ENCODE peak calls at places on chromosome 13, in five cellular contexts. I is uterus, A is NB4, K is endothelial cell of umbilical vein, N is HCT116. O is an unnamed sample.
A peak's percentile ranks its signal among the peaks of the same experiment; 100 is the strongest.

GRCh38 chr13:98769736-98770135 is 17.3 kb upstream of the SLC15A1 start:
- DNase-seq in I (no peak), A (no peak), K (no peak), N (no peak), O (no peak)

GRCh38 chr13:49610176-49610575 is 18.1 kb upstream of the ARL11 start:
- DNase-seq in I (no peak), A (no peak), K (no peak), N (no peak), O (no peak)

GRCh38 chr13:98775844-98776598 is 23.5 kb upstream of the SLC15A1 start:
- DNase-seq in I (no peak), A (no peak), K (no peak), N (peak; percentile 88), O (peak; percentile 100)

GRCh38 chr13:83753912-83754624 is 128.2 kb downstream of the SLITRK1 start:
- DNase-seq in I (no peak), A (no peak), K (no peak), N (no peak), O (no peak)

GRCh38 chr13:113584870-113585671 is 518 bp downstream of the TFDP1 start:
- DNase-seq in I (peak; percentile 13), A (peak; percentile 64), K (no peak), N (no peak), O (peak; percentile 67)

GRCh38 chr13:114124921-114125320 is 7.5 kb downstream of the RASA3 start:
- DNase-seq in I (no peak), A (peak; percentile 84), K (no peak), N (no peak), O (peak; percentile 80)

GRCh38 chr13:71374471-71375041 is 492.4 kb downstream of the DACH1 start:
- DNase-seq in I (no peak), A (no peak), K (no peak), N (no peak), O (no peak)

GRCh38 chr13:109938255-109938936 is 152.0 kb upstream of the IRS2 start:
- DNase-seq in I (no peak), A (no peak), K (no peak), N (no peak), O (no peak)

GRCh38 chr13:106496072-106496997 is 39.1 kb downstream of the EFNB2 start:
- DNase-seq in I (no peak), A (no peak), K (peak; percentile 99), N (no peak), O (no peak)

GRCh38 chr13:26584713-26585112 is 27.2 kb downstream of the WASF3 start:
- DNase-seq in I (no peak), A (no peak), K (peak; percentile 96), N (no peak), O (no peak)

GRCh38 chr13:34933349-34933748 is 8.7 kb upstream of the NBEA start:
- DNase-seq in I (no peak), A (no peak), K (no peak), N (no peak), O (no peak)

GRCh38 chr13:28657784-28658538 is 969 bp upstream of the POMP start:
- DNase-seq in I (no peak), A (peak; percentile 62), K (peak; percentile 56), N (no peak), O (no peak)

GRCh38 chr13:24725379-24725778 is 38.6 kb upstream of the RNF17 start:
- DNase-seq in I (no peak), A (no peak), K (no peak), N (no peak), O (no peak)

GRCh38 chr13:95301135-95301946 is at the start of gene ABCC4:
- DNase-seq in I (peak; percentile 70), A (peak; percentile 79), K (peak; percentile 72), N (peak; percentile 53), O (peak; percentile 93)

GRCh38 chr13:112112534-112113276 is 45.8 kb downstream of the SOX1 start:
- DNase-seq in I (no peak), A (no peak), K (no peak), N (no peak), O (no peak)

GRCh38 chr13:76854894-76855293 is 31.3 kb downstream of the KCTD12 start:
- DNase-seq in I (no peak), A (no peak), K (no peak), N (no peak), O (no peak)

GRCh38 chr13:91359071-91359470 is 11.6 kb downstream of the MIR17HG start:
- DNase-seq in I (no peak), A (no peak), K (no peak), N (no peak), O (no peak)

GRCh38 chr13:109672545-109672944 is 113.8 kb downstream of the IRS2 start:
- DNase-seq in I (no peak), A (no peak), K (no peak), N (no peak), O (no peak)

GRCh38 chr13:36837354-36838092 is 18.5 kb downstream of the RFXAP start:
- DNase-seq in I (no peak), A (no peak), K (no peak), N (no peak), O (no peak)

GRCh38 chr13:107367258-107367657 is 799.3 kb upstream of the ARGLU1 start:
- DNase-seq in I (no peak), A (no peak), K (peak; percentile 60), N (no peak), O (no peak)

GRCh38 chr13:80361883-80362327 is 21.0 kb upstream of the SPRY2 start:
- DNase-seq in I (no peak), A (peak; percentile 71), K (peak; percentile 22), N (no peak), O (no peak)

GRCh38 chr13:110828705-110829104 is 86.2 kb downstream of the ANKRD10 start:
- DNase-seq in I (no peak), A (no peak), K (no peak), N (no peak), O (no peak)

GRCh38 chr13:105587786-105588185 is 947.7 kb downstream of the EFNB2 start:
- DNase-seq in I (no peak), A (no peak), K (no peak), N (peak; percentile 66), O (peak; percentile 55)

GRCh38 chr13:38947049-38947448 is 43.6 kb downstream of the STOML3 start:
- DNase-seq in I (no peak), A (no peak), K (no peak), N (no peak), O (no peak)

GRCh38 chr13:73040479-73040878 is 18.3 kb upstream of the KLF5 start:
- DNase-seq in I (no peak), A (no peak), K (no peak), N (no peak), O (no peak)

GRCh38 chr13:48783181-48783630 is 129.5 kb downstream of the CYSLTR2 start:
- DNase-seq in I (no peak), A (peak; percentile 96), K (peak; percentile 34), N (no peak), O (no peak)

GRCh38 chr13:98450495-98451167 is 126.3 kb downstream of the STK24 start:
- DNase-seq in I (no peak), A (peak; percentile 24), K (no peak), N (no peak), O (no peak)

GRCh38 chr13:50127726-50128291 is 112.6 kb downstream of the KCNRG start:
- DNase-seq in I (no peak), A (no peak), K (no peak), N (no peak), O (no peak)

GRCh38 chr13:75294110-75294509 is 187.9 kb downstream of the TBC1D4 start:
- DNase-seq in I (no peak), A (no peak), K (peak; percentile 11), N (no peak), O (no peak)

GRCh38 chr13:44364019-44364418 is 9.6 kb upstream of the SERP2 start:
- DNase-seq in I (no peak), A (no peak), K (no peak), N (no peak), O (no peak)

GRCh38 chr13:30529085-30529815 is 63.5 kb upstream of the HMGB1 start:
- DNase-seq in I (no peak), A (no peak), K (no peak), N (no peak), O (no peak)
- TF ChIP-seq POLR2A in I (no peak), A (no peak), K (no peak), N (no peak), O (no peak)

GRCh38 chr13:30855569-30855968 is 50.5 kb upstream of the MEDAG start:
- DNase-seq in I (no peak), A (no peak), K (no peak), N (no peak), O (no peak)

GRCh38 chr13:30856004-30856790 is 49.9 kb upstream of the MEDAG start:
- DNase-seq in I (no peak), A (no peak), K (no peak), N (no peak), O (no peak)

GRCh38 chr13:30857636-30858035 is 48.4 kb upstream of the MEDAG start:
- DNase-seq in I (no peak), A (no peak), K (no peak), N (no peak), O (no peak)

GRCh38 chr13:30859326-30859725 is 46.7 kb upstream of the MEDAG start:
- DNase-seq in I (no peak), A (no peak), K (peak; percentile 60), N (no peak), O (no peak)

GRCh38 chr13:30857018-30857417 is 49.1 kb upstream of the MEDAG start:
- DNase-seq in I (no peak), A (no peak), K (no peak), N (no peak), O (no peak)
- TF ChIP-seq POLR2A in I (no peak), A (no peak), K (no peak), N (no peak), O (no peak)

DNA sequence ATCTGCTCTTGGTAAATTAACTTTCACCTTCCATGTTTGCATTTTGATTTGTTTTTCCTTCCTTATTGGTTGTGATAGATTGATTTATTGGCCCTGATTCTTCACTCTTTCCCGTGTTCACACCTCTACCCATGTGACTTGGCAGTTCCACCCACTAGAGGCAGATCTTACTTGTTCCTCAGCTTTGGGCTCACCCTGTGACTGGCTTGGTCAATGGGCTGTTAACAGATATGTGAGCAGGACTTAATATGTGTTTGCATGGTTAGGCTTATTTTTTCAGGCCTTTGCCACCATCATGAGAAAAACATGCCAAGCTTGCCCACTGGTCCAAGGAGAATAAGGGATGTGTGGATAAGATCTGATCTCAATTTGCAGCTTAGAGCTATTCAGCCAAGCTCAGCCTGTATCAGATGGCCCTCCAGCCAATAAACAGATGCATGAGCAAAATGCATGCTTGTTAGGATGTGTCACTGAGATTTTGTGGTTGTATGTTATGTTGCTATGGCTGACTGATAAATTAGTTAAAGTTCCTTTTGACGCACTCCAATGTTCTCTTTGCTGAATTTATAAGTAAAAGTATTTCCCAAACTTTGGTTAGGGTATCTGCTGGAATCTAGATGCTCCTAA is 48.0 kb downstream of the RGCC start:
- DNase-seq in I (no peak), A (no peak), K (no peak), N (no peak), O (peak; percentile 14)
- TF ChIP-seq POLR2A in I (no peak), A (no peak), K (no peak), N (no peak), O (no peak)

GRCh38 chr13:67238861-67239260 is 8.7 kb upstream of the PCDH9 start:
- DNase-seq in I (no peak), A (no peak), K (no peak), N (no peak), O (no peak)

GRCh38 chr13:67232384-67232783 is 2.2 kb upstream of the PCDH9 start:
- DNase-seq in I (no peak), A (no peak), K (no peak), N (no peak), O (no peak)

GRCh38 chr13:67238277-67238859 is 8.2 kb upstream of the PCDH9 start:
- DNase-seq in I (no peak), A (peak; percentile 37), K (peak; percentile 48), N (peak; percentile 4), O (no peak)

GRCh38 chr13:67231481-67231940 is 1.4 kb upstream of the PCDH9 start:
- DNase-seq in I (no peak), A (no peak), K (no peak), N (no peak), O (no peak)

GRCh38 chr13:67235265-67235664 is 5.1 kb upstream of the PCDH9 start:
- DNase-seq in I (no peak), A (no peak), K (no peak), N (no peak), O (no peak)
- TF ChIP-seq POLR2A in I (no peak), A (no peak), K (no peak), N (no peak), O (no peak)